ENCODE peak calls at places on chromosomes 13 and 19, in nine cellular contexts. J, C, L, B, R, F, Y, N and X are unnamed samples.

GRCh38 chr13:19794552-19795143 is 11.9 kb upstream of the PSPC1 start:
- DNase-seq in B (no peak), L (no peak), F (no peak), Y (no peak), R (no peak), C (no peak), N (no peak), J (no peak), X (no peak)

GRCh38 chr13:21009036-21009435 is 52.4 kb downstream of the LATS2 start:
- DNase-seq in J (peak), F (no peak), B (no peak), R (no peak), L (no peak), C (no peak), Y (no peak), N (no peak), X (peak)

GRCh38 chr13:89212186-89212585 is 1541.0 kb downstream of the SLITRK5 start:
- DNase-seq in C (no peak), F (no peak), N (no peak), L (no peak), R (no peak), J (no peak), Y (no peak), B (no peak), X (no peak)

GRCh38 chr13:114027826-114028225 is 54.0 kb upstream of the C13orf46 start:
- DNase-seq in F (no peak), L (no peak), Y (no peak), C (no peak), N (no peak), B (no peak), J (no peak), R (no peak), X (no peak)

GRCh38 chr13:53005631-53006030 is 23.0 kb upstream of the OLFM4 start:
- DNase-seq in Y (no peak), L (no peak), B (no peak), F (no peak), R (no peak), J (no peak), C (no peak), N (no peak), X (no peak)

GRCh38 chr13:91072511-91072910 is 275.0 kb upstream of the MIR17HG start:
- DNase-seq in L (no peak), J (no peak), F (no peak), B (no peak), C (no peak), R (no peak), N (no peak), Y (no peak), X (no peak)

GRCh38 chr13:40069173-40070044 is 413.9 kb downstream of the COG6 start:
- DNase-seq in Y (peak), F (peak), N (peak), R (peak), C (peak), B (no peak), J (peak), L (peak), X (peak)

GRCh38 chr13:46668302-46668720 is 115.3 kb downstream of the LRCH1 start:
- DNase-seq in L (no peak), F (peak), N (no peak), B (no peak), R (peak), Y (no peak), J (no peak), C (no peak), X (no peak)

GRCh38 chr19:34172661-34173144 is 399 bp downstream of the LSM14A start:
- DNase-seq in B (no peak), J (no peak), N (no peak), L (no peak), R (no peak), C (no peak), F (no peak), Y (peak), X (peak)

GRCh38 chr13:94114166-94114565 is 365.3 kb downstream of the DCT start:
- DNase-seq in R (no peak), L (no peak), Y (no peak), F (no peak), N (no peak), J (no peak), C (no peak), B (no peak), X (no peak)

GRCh38 chr19:13887039-13887438 is 10.1 kb downstream of the NANOS3 start:
- DNase-seq in N (no peak), L (no peak), R (no peak), C (no peak), B (no peak), Y (peak), J (no peak), F (no peak), X (no peak)

GRCh38 chr13:27919934-27920676 is at the start of gene PDX1:
- DNase-seq in B (no peak), N (peak), J (peak), R (no peak), Y (peak), F (no peak), L (no peak), C (no peak), X (no peak)

GRCh38 chr13:39148513-39148961 is 110.3 kb downstream of the NHLRC3 start:
- DNase-seq in N (no peak), R (peak), L (no peak), F (no peak), Y (no peak), C (peak), B (no peak), J (no peak), X (no peak)

GRCh38 chr13:67934615-67935330 is 704.6 kb upstream of the PCDH9 start:
- DNase-seq in J (no peak), C (no peak), Y (no peak), B (no peak), F (no peak), L (no peak), N (no peak), R (no peak), X (no peak)

GRCh38 chr19:7515471-7516226 is at the start of gene ZNF358:
- DNase-seq in Y (peak), N (peak), B (no peak), J (peak), F (peak), L (peak), C (peak), R (peak), X (peak)

GRCh38 chr13:23703241-23703640 is 133.0 kb downstream of the TNFRSF19 start:
- DNase-seq in L (no peak), C (no peak), F (no peak), J (peak), B (no peak), R (peak), Y (no peak), N (no peak), X (no peak)

GRCh38 chr13:30850204-30850866 is 55.7 kb upstream of the MEDAG start:
- DNase-seq in F (no peak), L (no peak), N (no peak), C (no peak), J (no peak), R (no peak), Y (no peak), B (no peak), X (no peak)

GRCh38 chr19:10516671-10517286 is 468 bp downstream of the S1PR5 start:
- DNase-seq in R (no peak), J (no peak), C (no peak), L (no peak), F (no peak), B (no peak), N (no peak), Y (no peak), X (no peak)
- H3K4me3 ChIP-seq in R (peak), J (peak), C (peak), L (no peak), F (no peak), B (peak), N (peak), Y (no peak), X (no peak)

GRCh38 chr19:10402441-10403038 is 802 bp downstream of the CDC37 start:
- DNase-seq in R (no peak), C (no peak), J (no peak), F (no peak), Y (peak), L (no peak), N (no peak), B (no peak), X (no peak)

GRCh38 chr19:10399878-10400277 is 3.5 kb downstream of the CDC37 start:
- DNase-seq in C (no peak), R (no peak), Y (no peak), F (no peak), L (no peak), B (no peak), N (no peak), J (no peak), X (no peak)

GRCh38 chr19:10406191-10406590 is 2.8 kb upstream of the CDC37 start:
- DNase-seq in N (no peak), R (no peak), C (no peak), J (no peak), L (no peak), Y (no peak), F (no peak), B (no peak), X (no peak)

GRCh38 chr19:10404888-10405808 is 1.8 kb upstream of the CDC37 start:
- DNase-seq in J (no peak), N (no peak), L (no peak), C (no peak), R (no peak), B (no peak), F (no peak), Y (no peak), X (no peak)

DNA sequence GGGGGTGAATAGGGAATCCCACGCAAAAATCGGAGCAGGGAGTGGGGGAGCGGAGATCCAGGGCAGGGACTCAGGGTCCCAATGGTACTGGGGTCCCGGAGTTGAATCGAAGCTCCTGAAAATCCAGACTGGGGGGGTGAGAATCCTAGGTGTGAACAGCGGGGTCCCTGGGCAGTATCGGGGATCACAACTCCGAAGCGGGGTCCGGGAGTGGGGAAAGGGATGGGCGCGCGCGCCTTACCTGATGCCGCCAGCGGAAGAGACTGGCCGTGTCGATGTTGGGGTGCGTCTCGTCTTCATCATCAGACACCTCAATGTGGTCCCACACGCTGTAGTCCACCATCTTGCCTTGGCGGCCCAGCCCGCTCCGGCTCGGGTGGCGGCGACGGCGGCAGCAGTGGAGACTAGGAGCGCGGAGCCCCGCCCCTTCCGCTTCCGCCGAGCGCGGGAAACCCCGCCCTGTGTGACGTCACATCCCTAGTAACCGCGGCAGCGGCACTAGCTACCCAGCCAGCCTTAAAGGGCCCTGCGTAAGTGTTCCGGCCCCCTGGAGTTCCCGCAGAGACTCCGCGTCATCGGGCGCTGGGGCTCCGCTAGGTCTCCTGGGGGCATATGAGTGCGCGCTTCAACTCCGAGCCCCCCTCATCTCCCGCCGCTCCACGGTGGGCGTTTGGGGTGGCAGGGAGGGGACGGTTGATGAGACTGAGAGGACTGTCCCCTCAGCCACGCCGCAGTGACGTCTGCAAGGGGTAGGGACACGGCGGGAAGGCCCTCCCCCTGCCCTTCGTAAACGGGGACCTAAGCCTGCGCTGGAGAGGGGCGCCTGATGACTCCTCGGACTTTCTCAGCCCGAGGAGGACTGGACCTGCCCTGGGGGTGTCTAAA is at the start of gene CDC37:
- DNase-seq in R (peak), F (peak), L (peak), J (peak), B (peak), N (peak), C (peak), Y (peak), X (peak)
- TF ChIP-seq POLR2A in R (peak), F (peak), L (peak), J (no peak), B (peak), N (peak), C (peak), Y (peak), X (peak)

DNA sequence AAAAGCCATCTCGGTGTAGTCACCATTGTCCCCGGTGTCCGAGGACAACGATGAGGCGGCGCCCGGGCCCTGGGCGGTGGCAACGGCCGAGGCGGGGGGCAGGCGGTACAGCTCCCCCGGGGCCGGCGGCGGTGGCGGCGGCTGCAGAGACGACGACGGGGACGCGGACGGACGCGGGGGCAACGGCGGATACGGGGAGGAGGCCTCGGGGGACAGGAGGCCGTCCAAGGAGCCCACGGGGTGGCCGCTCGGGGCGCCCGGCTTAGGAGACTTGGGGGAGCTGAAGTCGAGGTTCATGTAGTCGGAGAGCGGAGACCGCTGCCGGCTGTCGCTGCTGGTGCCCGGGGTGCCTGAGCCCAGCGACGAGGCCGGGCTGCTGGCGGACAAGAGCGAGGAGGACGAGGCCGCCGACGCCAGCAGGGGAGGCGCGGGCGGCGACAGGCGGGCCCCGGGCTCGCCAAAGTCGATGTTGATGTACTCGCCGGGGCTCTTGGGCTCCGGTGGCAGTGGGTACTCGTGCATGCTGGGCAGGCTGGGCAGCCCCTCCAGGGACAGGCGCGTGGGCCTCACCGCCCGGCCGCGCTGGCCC is 3.5 kb downstream of the IRS2 start:
- DNase-seq in L (peak), J (peak), C (no peak), R (no peak), B (no peak), Y (no peak), F (no peak), N (no peak), X (no peak)
- H3K4me3 ChIP-seq in L (no peak), J (no peak), C (peak), R (peak), B (no peak), Y (no peak), F (no peak), N (peak), X (no peak)

DNA sequence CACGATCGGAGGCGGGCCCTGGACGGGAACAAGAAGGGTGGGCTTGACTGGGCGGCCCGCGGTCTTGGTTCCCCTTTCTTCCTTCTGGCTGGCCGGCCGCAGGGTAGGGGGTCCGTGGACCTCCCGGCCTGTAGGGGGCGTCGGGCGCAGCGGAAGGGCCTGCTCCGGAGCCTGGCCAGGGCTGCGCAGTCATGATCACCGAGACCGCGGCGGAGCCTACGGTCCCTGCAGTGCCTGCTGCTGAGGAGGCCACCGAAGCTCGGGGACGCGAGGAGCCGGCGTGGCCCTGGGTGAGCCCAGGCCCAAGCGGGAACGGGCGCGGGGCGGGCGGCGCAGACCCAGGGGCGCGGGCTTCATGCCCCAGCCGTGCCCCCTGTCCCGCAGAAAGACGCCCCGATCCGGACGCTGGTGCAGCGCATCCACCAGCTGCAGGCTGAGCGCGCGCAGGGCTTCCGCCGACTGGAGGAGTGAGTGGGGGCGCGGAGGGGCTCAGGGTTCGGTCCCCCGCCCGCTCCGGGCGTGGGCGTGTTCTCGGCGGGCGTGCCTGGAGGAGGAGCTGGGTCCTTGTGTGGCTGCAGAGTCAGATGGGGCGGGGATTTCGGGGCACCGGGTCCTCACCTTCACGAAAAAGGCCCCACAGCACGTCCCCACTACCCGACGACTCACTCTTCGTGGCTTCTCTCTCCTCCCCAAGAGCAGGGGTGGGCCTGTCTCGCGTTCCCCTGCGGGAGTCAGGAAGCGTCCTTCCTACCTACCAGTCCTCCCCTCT is at the start of gene REX1BD:
- DNase-seq in J (peak), L (peak), R (peak), N (no peak), Y (peak), B (no peak), F (peak), C (peak), X (peak)
- TF ChIP-seq POLR2A in J (no peak), L (peak), R (peak), N (peak), Y (peak), B (no peak), F (peak), C (no peak), X (peak)

GRCh38 chr19:46661735-46662592 is 982 bp upstream of the DACT3 start:
- DNase-seq in Y (peak), R (peak), N (peak), B (no peak), J (peak), L (peak), C (peak), F (peak), X (peak)
- H3K4me3 ChIP-seq in Y (no peak), R (peak), N (peak), B (peak), J (no peak), L (peak), C (peak), F (peak), X (no peak)

DNA sequence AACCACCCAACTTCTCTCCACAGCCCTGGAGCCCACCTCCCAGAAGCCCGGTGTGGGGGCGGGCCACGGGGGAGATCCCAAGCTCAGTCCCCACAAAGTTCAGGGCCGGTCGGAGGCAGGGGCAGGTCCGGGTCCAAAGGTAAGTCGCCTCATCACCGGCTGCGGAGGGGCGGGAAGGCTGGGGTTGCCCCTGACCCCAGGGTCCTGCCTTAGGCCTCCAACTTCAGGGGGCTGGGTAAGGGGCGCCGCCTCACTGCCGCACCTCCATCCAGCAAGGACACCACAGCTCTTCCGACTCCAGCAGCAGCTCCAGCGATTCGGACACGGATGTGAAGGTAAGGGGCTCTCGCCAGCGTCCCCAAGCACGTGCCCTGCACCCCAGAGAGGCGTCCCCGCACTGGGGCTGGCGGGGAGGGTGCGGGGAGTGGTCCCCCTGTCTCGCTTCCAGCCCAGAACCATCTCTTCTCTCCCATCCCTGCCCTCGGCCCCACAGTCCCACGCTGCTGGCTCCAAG is 358 bp downstream of the C19orf33 start:
- DNase-seq in F (no peak), Y (no peak), N (no peak), C (no peak), L (no peak), B (no peak), J (no peak), R (no peak), X (no peak)
- TF ChIP-seq POLR2A in F (no peak), Y (no peak), N (no peak), C (no peak), L (no peak), B (no peak), J (no peak), R (no peak), X (no peak)

GRCh38 chr19:56842421-56842820 is 1.9 kb upstream of the PEG3 start:
- DNase-seq in F (no peak), N (no peak), C (no peak), L (no peak), J (no peak), B (no peak), R (no peak), Y (no peak), X (no peak)
- H3K4me3 ChIP-seq in F (no peak), N (no peak), C (no peak), L (no peak), J (no peak), B (no peak), R (no peak), Y (no peak), X (no peak)

GRCh38 chr19:342801-343421 is 1.7 kb downstream of the MIER2 start:
- DNase-seq in R (peak), N (no peak), J (peak), L (no peak), F (peak), C (peak), Y (peak), B (no peak), X (no peak)
- TF ChIP-seq POLR2A in R (no peak), N (no peak), J (no peak), L (no peak), F (no peak), C (no peak), Y (no peak), B (no peak), X (no peak)

GRCh38 chr13:33284916-33285315 is 639 bp downstream of the STARD13 start:
- DNase-seq in L (no peak), F (no peak), J (no peak), B (no peak), N (no peak), C (no peak), R (no peak), Y (no peak), X (no peak)
- H3K4me3 ChIP-seq in L (peak), F (peak), J (peak), B (peak), N (peak), C (peak), R (peak), Y (peak), X (peak)

DNA sequence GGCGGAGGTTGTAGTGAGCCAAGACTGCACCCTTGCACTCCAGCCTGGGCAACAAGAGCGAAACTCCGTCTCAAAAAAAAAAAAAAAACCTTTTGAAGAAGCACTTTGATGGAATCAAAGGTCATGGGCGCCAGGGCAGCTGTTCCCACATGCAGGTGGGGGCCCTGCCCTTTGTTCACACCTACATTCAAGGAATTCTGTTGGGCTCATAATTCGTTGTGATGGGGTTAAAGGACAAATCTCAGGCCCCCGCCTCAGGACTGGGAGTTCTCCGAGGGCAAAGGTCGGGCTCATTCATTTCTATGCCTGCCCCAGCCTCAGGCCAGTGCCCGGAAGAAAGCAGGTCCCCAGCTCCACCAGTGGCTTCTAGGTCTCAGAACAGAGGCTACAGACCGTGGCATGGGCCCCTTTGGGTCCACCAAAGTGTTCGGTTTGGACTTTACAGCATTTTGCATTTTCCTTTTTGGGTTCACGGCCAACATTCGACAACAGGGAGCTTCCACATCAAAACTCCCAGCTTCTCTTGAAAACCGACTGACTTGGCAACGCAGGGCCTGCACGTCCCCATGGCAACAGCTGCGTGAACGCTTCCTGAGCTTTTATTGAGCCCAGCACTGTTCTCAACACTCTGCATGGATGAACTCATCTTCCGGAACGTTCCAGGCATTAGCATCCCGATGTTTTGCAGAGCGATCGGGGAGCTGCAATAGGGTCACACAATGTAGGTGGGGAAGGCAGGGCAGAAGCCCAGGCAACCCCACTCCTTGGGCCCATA is 10.1 kb upstream of the GTF2F1 start:
- DNase-seq in Y (peak), L (no peak), R (no peak), J (no peak), N (no peak), F (no peak), B (no peak), C (no peak), X (no peak)
- TF ChIP-seq POLR2A in Y (no peak), L (no peak), R (no peak), J (no peak), N (no peak), F (no peak), B (no peak), C (no peak), X (no peak)